ENCODE peak calls at places on chromosomes 7 and 10, in six cellular contexts. H is neural progenitor cell, W is chondrocyte, B is pancreas, S is left lung, O is hepatocyte. L is an unnamed sample.
A peak's percentile ranks its signal among the peaks of the same experiment; 100 is the strongest.

GRCh38 chr7:113629244-113629643 is 289.6 kb downstream of the PPP1R3A start:
- DNase-seq in B (no peak), S (no peak), H (no peak), W (no peak), O (no peak), L (no peak)

GRCh38 chr7:171912-172515 is 20.4 kb upstream of the FAM20C start:
- DNase-seq in H (no peak), W (no peak), S (peak; percentile 15), O (no peak), B (peak; percentile 10), L (no peak)

GRCh38 chr10:76230866-76231257 is 799.4 kb downstream of the LRMDA start:
- DNase-seq in H (no peak), O (no peak), S (no peak), B (no peak), W (no peak), L (no peak)

GRCh38 chr7:124413029-124413428 is 352.6 kb downstream of the GPR37 start:
- DNase-seq in O (no peak), H (no peak), W (no peak), B (no peak), S (no peak), L (no peak)

GRCh38 chr7:28684729-28685211 is 272.5 kb downstream of the CREB5 start:
- DNase-seq in B (no peak), H (no peak), O (no peak), W (no peak), S (no peak), L (no peak)

GRCh38 chr7:97973206-97973658 is 16.8 kb downstream of the OCM2 start:
- DNase-seq in S (no peak), W (no peak), B (peak; percentile 83), H (peak; percentile 87), O (peak; percentile 47), L (no peak)

GRCh38 chr7:79964463-79964862 is 170.2 kb upstream of the GNAI1 start:
- DNase-seq in O (no peak), S (no peak), B (no peak), W (no peak), H (no peak), L (no peak)

GRCh38 chr10:76433161-76434005 is 1002.0 kb downstream of the LRMDA start:
- DNase-seq in H (no peak), B (peak; percentile 41), O (peak; percentile 20), W (no peak), S (no peak), L (no peak)

GRCh38 chr10:78560393-78560688 is 508.4 kb upstream of the ZMIZ1 start:
- DNase-seq in S (no peak), H (no peak), W (no peak), O (no peak), B (no peak), L (no peak)

GRCh38 chr7:131538791-131539179 is 17.6 kb downstream of the PODXL start:
- DNase-seq in S (no peak), H (peak; percentile 66), O (no peak), W (peak; percentile 61), B (peak; percentile 56), L (no peak)

GRCh38 chr7:55016746-55017090 is 2.1 kb upstream of the EGFR start:
- DNase-seq in S (no peak), W (no peak), O (no peak), B (no peak), H (no peak), L (no peak)

GRCh38 chr10:15084502-15084922 is 4.1 kb downstream of the ACBD7 start:
- DNase-seq in W (no peak), S (peak; percentile 58), O (peak; percentile 51), B (peak; percentile 55), H (peak; percentile 82), L (no peak)

DNA sequence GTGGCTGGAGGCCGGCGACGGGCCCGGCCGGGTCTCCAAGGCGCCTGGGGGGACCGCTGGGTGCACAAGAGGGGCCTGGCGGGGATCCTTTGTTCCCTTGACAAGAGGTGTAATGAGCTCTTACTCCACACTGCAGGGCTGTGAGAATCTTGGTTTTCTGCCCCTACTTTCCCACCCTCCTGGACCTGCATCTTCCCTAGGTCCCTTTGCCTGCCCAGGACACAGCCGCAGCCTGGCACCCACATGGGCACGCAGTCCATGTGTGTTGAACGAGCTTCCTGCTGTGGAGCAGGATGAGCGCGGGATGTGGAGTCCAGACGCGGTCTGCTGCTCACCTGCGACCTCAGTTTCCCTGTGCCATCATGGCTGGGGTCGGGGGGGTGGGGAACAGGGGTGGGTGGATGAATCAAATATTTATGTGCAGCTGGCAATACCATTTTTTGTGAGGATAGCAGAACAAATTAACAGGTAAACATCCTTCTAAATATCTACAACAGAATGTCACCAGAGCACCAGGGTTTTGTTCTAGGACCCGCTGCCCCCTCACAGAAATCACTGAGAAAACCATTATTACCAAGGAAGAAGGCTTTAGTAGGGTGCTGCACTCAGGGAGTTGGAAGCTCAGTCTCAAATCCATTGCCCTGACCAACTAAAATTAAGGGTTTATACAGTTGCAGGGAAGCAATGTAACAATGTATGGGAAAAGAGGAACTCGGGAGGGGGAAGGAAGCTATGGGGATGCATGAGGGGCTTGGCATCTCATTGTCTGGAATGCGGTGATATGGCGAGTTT is 474 bp upstream of the NSMCE4A start:
- DNase-seq in S (no peak), W (no peak), O (no peak), B (no peak), H (peak; percentile 6), L (no peak)
- TF ChIP-seq CTCF in S (no peak), W (peak; percentile 29), O (peak; percentile 70), B (peak; percentile 20), H (no peak), L (peak; percentile 53)

DNA sequence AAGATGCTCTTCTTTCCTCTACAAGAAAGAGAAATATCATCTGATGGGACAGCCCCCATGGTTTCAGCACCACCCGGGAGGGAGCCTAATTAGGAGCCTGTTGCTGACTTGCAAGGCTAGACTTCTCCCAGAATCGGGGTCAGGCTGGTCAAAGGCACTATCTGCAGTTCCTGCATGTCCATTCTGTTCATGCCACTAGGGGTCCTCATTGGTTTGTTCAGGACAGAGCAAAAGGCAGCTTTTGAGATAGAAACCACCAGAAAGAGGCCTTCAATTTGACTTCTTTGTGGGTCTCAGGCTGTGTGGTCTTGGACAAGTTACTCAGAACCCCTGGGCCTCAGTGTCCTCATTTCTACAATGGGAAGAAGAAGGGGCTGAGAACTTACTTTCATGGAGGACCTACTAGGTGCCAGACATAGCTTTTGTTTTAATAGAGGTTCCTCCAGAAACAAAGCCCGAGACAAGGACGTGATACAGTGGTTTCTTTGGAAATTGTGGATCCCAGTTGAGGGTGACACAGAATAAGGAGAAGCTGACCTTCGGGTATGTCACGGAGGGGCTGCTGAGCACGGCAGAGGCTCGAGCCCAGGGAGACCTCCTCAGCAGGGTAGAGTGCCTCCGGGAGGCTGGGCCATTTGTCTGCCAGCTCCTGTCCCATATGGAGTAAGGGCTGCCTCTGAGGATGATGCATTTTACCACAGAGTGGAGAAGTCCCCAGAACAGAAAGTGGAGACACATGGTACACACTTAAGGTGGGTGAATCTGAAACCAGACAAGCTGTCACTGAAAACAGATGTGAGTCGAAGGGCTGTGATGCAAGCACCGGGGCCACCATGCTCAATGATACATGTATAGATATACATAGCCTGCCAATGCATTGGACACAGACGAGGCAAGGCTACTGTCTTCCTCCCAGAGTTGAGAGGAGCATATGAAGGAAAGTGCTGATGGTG is 33.1 kb upstream of the NEUROD6 start:
- DNase-seq in W (no peak), B (peak; percentile 39), H (peak; percentile 82), O (peak; percentile 82), S (no peak), L (no peak)
- TF ChIP-seq CTCF in W (peak; percentile 84), B (peak; percentile 49), H (peak; percentile 82), O (peak; percentile 76), S (peak; percentile 45), L (peak; percentile 45)

DNA sequence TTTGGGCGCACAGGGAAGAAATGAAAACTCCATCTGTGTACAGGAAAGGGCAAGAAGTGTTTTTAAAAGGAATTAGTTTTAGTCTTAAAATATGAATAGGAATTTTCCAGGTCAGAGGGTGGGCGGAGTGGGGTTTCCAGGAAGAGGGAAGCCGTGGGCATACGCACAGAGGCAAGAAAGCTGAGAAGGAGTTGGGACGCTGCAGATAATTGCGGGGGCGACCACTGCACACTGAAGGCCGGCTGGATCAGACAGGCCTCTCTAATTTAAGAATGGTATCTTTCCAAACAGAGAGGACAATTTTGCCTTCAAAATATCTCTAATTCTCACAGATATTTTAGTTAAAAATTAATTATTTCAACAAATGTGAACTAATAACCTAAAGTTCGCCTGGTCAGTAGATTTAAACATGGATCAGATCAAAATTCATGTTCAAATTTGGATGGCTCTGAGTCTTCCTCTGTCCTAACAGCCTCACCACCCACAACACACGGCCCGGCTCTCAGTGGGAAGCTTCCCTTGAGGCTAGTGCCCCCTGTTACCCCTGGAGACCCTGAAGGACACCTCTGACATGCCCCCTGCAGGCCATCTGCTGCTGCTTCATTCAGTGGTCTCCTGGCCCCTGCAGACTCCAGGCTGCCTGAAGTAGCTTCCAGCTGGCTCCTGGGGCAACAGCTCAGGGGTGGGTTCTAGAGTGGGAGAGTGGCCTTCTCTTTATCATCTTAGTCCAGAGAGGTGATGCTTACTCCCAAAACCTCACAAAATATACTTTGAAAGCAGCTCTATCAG is 189.3 kb upstream of the INHBA start:
- DNase-seq in S (no peak), O (no peak), B (no peak), H (peak; percentile 28), W (no peak), L (no peak)
- TF ChIP-seq CTCF in S (no peak), O (no peak), B (no peak), H (peak; percentile 43), W (peak; percentile 34), L (no peak)

GRCh38 chr10:104350146-104350635 is 3.4 kb upstream of the CFAP58 start:
- DNase-seq in O (peak; percentile 74), S (no peak), H (peak; percentile 70), W (no peak), B (no peak), L (no peak)
- TF ChIP-seq CTCF in O (peak; percentile 79), S (peak; percentile 66), H (peak; percentile 67), W (peak; percentile 92), B (peak; percentile 48), L (peak; percentile 66)

GRCh38 chr10:69439813-69440506 is 11.3 kb upstream of the TSPAN15 start:
- DNase-seq in B (no peak), S (peak; percentile 81), H (peak; percentile 16), O (peak; percentile 87), W (no peak), L (no peak)
- TF ChIP-seq CTCF in B (no peak), S (no peak), H (no peak), O (no peak), W (no peak), L (no peak)

DNA sequence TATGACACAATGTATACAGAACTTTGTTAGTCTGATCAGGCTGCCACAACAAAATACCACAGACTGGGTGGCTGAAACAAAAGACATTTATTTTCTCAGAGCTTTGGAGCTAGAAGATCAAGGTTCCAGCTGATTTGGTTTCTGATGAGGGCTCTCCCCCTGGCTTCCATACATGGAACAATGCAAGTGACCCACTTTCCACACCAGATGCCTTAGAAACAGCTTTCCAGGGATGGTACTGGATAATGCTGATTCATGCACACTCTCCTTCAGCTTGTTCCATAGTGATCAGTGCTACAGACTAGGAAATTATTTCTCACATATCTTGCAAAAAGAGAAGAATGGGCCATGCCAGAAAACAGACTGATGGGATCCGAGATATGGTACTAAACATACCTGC is 1274.9 kb upstream of the SORCS1 start:
- DNase-seq in W (no peak), S (no peak), O (no peak), B (no peak), H (no peak), L (no peak)
- TF ChIP-seq CTCF in W (no peak), S (no peak), O (peak; percentile 13), B (no peak), H (no peak), L (no peak)